ENCODE peak calls at places on chromosomes 16 and 17, in four cellular contexts. D is SHP77, A is H9, R is RWPE1. F is an unnamed sample.

GRCh38 chr16:20971420-20971819 is 70.8 kb downstream of the LYRM1 start:
- DNase-seq in R (peak; percentile 21), D (no peak), A (no peak), F (no peak)

GRCh38 chr16:1530883-1531637 is 2.4 kb upstream of the TMEM204 start:
- DNase-seq in R (no peak), D (no peak), A (no peak), F (no peak)

GRCh38 chr17:81599719-81600486 is 37.0 kb downstream of the NPLOC4 start:
- DNase-seq in A (no peak), D (no peak), R (no peak), F (no peak)

GRCh38 chr16:47644166-47644565 is 183.0 kb downstream of the PHKB start:
- DNase-seq in R (peak; percentile 3), A (no peak), D (no peak), F (no peak)

GRCh38 chr17:41534899-41535546 is 6.9 kb upstream of the KRT19 start:
- DNase-seq in D (no peak), R (no peak), A (no peak), F (peak; percentile 41)

GRCh38 chr17:81254955-81255717 is 16.0 kb downstream of the NDUFAF8 start:
- DNase-seq in D (peak; percentile 84), R (peak; percentile 82), A (peak; percentile 90), F (peak; percentile 97)

GRCh38 chr16:64440005-64440404 is 681.9 kb downstream of the CDH11 start:
- DNase-seq in D (no peak), R (no peak), A (no peak), F (no peak)

GRCh38 chr16:85568519-85568918 is 44.6 kb upstream of the GSE1 start:
- DNase-seq in D (no peak), R (no peak), A (no peak), F (peak; percentile 87)

GRCh38 chr16:70520612-70521297 is 2.6 kb downstream of the COG4 start:
- DNase-seq in R (peak; percentile 27), A (no peak), D (no peak), F (no peak)

GRCh38 chr17:61410555-61411089 is 11.0 kb downstream of the TBX2 start:
- DNase-seq in D (no peak), R (no peak), A (peak; percentile 93), F (peak; percentile 87)

GRCh38 chr16:51125992-51126391 is 25.1 kb downstream of the SALL1 start:
- DNase-seq in R (no peak), D (no peak), A (no peak), F (no peak)

GRCh38 chr17:36575028-36575427 is 16.7 kb upstream of the DHRS11 start:
- DNase-seq in A (no peak), R (no peak), D (no peak), F (no peak)

GRCh38 chr16:10738231-10739077 is 5.2 kb upstream of the NUBP1 start:
- DNase-seq in D (peak; percentile 8), A (peak; percentile 36), R (no peak), F (no peak)

GRCh38 chr17:44906987-44907681 is 7.9 kb upstream of the EFTUD2 start:
- DNase-seq in D (no peak), R (no peak), A (peak; percentile 33), F (no peak)